ENCODE peak calls at places on chromosomes 12 and 14, in ten cellular contexts. J, O, K, X, L, Q, B, M, V and U are unnamed samples.

GRCh38 chr12:31120392-31121008 is 46.8 kb downstream of the DDX11 start:
- DNase-seq in Q (no peak), O (no peak), L (no peak), V (peak), X (no peak), M (no peak), B (no peak), J (no peak), K (peak), U (no peak)

GRCh38 chr12:128801879-128802391 is 21.8 kb downstream of the SLC15A4 start:
- DNase-seq in K (no peak), X (no peak), J (no peak), V (no peak), M (no peak), B (peak), L (no peak), Q (no peak), O (no peak), U (no peak)

GRCh38 chr12:92299744-92300143 is 154.1 kb upstream of the BTG1 start:
- DNase-seq in V (no peak), J (no peak), O (no peak), B (no peak), M (no peak), Q (no peak), L (no peak), X (no peak), K (no peak), U (no peak)

GRCh38 chr12:43370299-43370698 is 181.7 kb downstream of the ADAMTS20 start:
- DNase-seq in X (no peak), K (no peak), O (peak), Q (no peak), B (peak), J (no peak), L (no peak), V (no peak), M (no peak), U (no peak)

GRCh38 chr14:104293851-104294627 is 155.7 kb downstream of the KIF26A start:
- DNase-seq in Q (no peak), L (no peak), K (peak), B (no peak), J (peak), X (no peak), V (peak), O (no peak), M (no peak), U (no peak)

GRCh38 chr12:80404629-80405028 is 39.4 kb upstream of the PTPRQ start:
- DNase-seq in X (no peak), J (no peak), Q (no peak), L (no peak), B (no peak), O (no peak), M (no peak), V (no peak), K (no peak), U (no peak)

GRCh38 chr14:68627050-68627867 is 165.6 kb downstream of the ZFP36L1 start:
- DNase-seq in M (no peak), Q (no peak), B (no peak), J (peak), L (no peak), K (no peak), X (no peak), O (no peak), V (no peak), U (no peak)

GRCh38 chr12:124828264-124829007 is 35.2 kb downstream of the SCARB1 start:
- DNase-seq in V (no peak), O (no peak), X (no peak), J (no peak), B (no peak), K (no peak), Q (no peak), L (no peak), M (no peak), U (no peak)

GRCh38 chr12:50043854-50044253 is 13.5 kb upstream of the ASIC1 start:
- DNase-seq in B (no peak), K (no peak), O (no peak), Q (peak), V (no peak), X (no peak), M (no peak), J (no peak), L (no peak), U (no peak)

GRCh38 chr12:51335931-51336330 is 10.5 kb downstream of the CELA1 start:
- DNase-seq in K (no peak), Q (no peak), B (no peak), J (no peak), O (peak), X (no peak), L (no peak), M (no peak), V (no peak), U (no peak)

GRCh38 chr14:85516239-85517112 is 13.5 kb upstream of the FLRT2 start:
- DNase-seq in B (peak), V (no peak), X (no peak), J (no peak), M (no peak), L (no peak), K (no peak), Q (no peak), O (peak), U (no peak)

GRCh38 chr14:98233656-98234055 is 1038.3 kb downstream of the BCL11B start:
- DNase-seq in L (no peak), M (no peak), J (no peak), B (no peak), K (peak), V (no peak), O (no peak), X (no peak), Q (no peak), U (no peak)

GRCh38 chr14:74858022-74858421 is 17.9 kb downstream of the PROX2 start:
- DNase-seq in L (no peak), K (no peak), B (peak), M (no peak), J (no peak), X (no peak), Q (no peak), V (no peak), O (no peak), U (no peak)

GRCh38 chr14:76293923-76294322 is 82.0 kb upstream of the ESRRB start:
- DNase-seq in O (no peak), L (no peak), V (no peak), Q (no peak), B (no peak), J (no peak), M (no peak), K (no peak), X (no peak), U (no peak)

GRCh38 chr14:92605274-92605940 is 91.8 kb downstream of the RIN3 start:
- DNase-seq in Q (no peak), L (no peak), K (no peak), M (no peak), X (no peak), V (no peak), O (no peak), J (no peak), B (no peak), U (no peak)